ENCODE peak calls at places on chromosomes 6 and 20, in seven cellular contexts. One of them, this sample, is unnamed.

GRCh38 chr6:41462980-41463930 is 82.9 kb upstream of the FOXP4 start:
- DNase-seq in HL-60: peak
- DNase-seq in activated gamma-delta T cell treated with Interleukin-2 at 50 U/mL for 16 hours: no peak
- DNase-seq in iPS-NIHi11: no peak
- DNase-seq in cardiac fibroblast: peak
- DNase-seq in central memory CD4-positive, alpha-beta T cell: no peak
- DNase-seq in HT-29: peak
- DNase-seq in this sample: peak

GRCh38 chr6:139175389-139175788 is 40.5 kb downstream of the HECA start:
- DNase-seq in HL-60: peak
- DNase-seq in activated gamma-delta T cell treated with Interleukin-2 at 50 U/mL for 16 hours: no peak
- DNase-seq in iPS-NIHi11: no peak
- DNase-seq in cardiac fibroblast: no peak
- DNase-seq in central memory CD4-positive, alpha-beta T cell: no peak
- DNase-seq in HT-29: no peak
- DNase-seq in this sample: no peak

GRCh38 chr20:33477386-33478234 is 12.3 kb upstream of the CBFA2T2 start:
- DNase-seq in HL-60: no peak
- DNase-seq in activated gamma-delta T cell treated with Interleukin-2 at 50 U/mL for 16 hours: no peak
- DNase-seq in iPS-NIHi11: peak
- DNase-seq in cardiac fibroblast: no peak
- DNase-seq in central memory CD4-positive, alpha-beta T cell: no peak
- DNase-seq in HT-29: no peak
- DNase-seq in this sample: peak

GRCh38 chr6:133277228-133277894 is 36.2 kb downstream of the EYA4 start:
- DNase-seq in HL-60: no peak
- DNase-seq in activated gamma-delta T cell treated with Interleukin-2 at 50 U/mL for 16 hours: no peak
- DNase-seq in iPS-NIHi11: no peak
- DNase-seq in cardiac fibroblast: no peak
- DNase-seq in central memory CD4-positive, alpha-beta T cell: no peak
- DNase-seq in HT-29: no peak
- DNase-seq in this sample: no peak

GRCh38 chr6:107077710-107078109 is 37.6 kb downstream of the BEND3 start:
- DNase-seq in HL-60: no peak
- DNase-seq in activated gamma-delta T cell treated with Interleukin-2 at 50 U/mL for 16 hours: no peak
- DNase-seq in iPS-NIHi11: no peak
- DNase-seq in cardiac fibroblast: no peak
- DNase-seq in central memory CD4-positive, alpha-beta T cell: no peak
- DNase-seq in HT-29: no peak
- DNase-seq in this sample: no peak

GRCh38 chr20:44959082-44959895 is 908 bp downstream of the TOMM34 start:
- DNase-seq in HL-60: peak
- DNase-seq in activated gamma-delta T cell treated with Interleukin-2 at 50 U/mL for 16 hours: peak
- DNase-seq in iPS-NIHi11: no peak
- DNase-seq in cardiac fibroblast: peak
- DNase-seq in central memory CD4-positive, alpha-beta T cell: peak
- DNase-seq in HT-29: peak
- DNase-seq in this sample: peak

GRCh38 chr6:35397806-35398418 is 54.2 kb upstream of the FANCE start:
- DNase-seq in HL-60: no peak
- DNase-seq in activated gamma-delta T cell treated with Interleukin-2 at 50 U/mL for 16 hours: no peak
- DNase-seq in iPS-NIHi11: no peak
- DNase-seq in cardiac fibroblast: no peak
- DNase-seq in central memory CD4-positive, alpha-beta T cell: no peak
- DNase-seq in HT-29: no peak
- DNase-seq in this sample: no peak

GRCh38 chr20:48933017-48933766 is 11.7 kb downstream of the ARFGEF2 start:
- DNase-seq in HL-60: no peak
- DNase-seq in activated gamma-delta T cell treated with Interleukin-2 at 50 U/mL for 16 hours: no peak
- DNase-seq in iPS-NIHi11: no peak
- DNase-seq in cardiac fibroblast: no peak
- DNase-seq in central memory CD4-positive, alpha-beta T cell: no peak
- DNase-seq in HT-29: no peak
- DNase-seq in this sample: peak

GRCh38 chr6:37137201-37137880 is 32.6 kb upstream of the PIM1 start:
- DNase-seq in HL-60: no peak
- DNase-seq in activated gamma-delta T cell treated with Interleukin-2 at 50 U/mL for 16 hours: peak
- DNase-seq in iPS-NIHi11: peak
- DNase-seq in cardiac fibroblast: peak
- DNase-seq in central memory CD4-positive, alpha-beta T cell: peak
- DNase-seq in HT-29: no peak
- DNase-seq in this sample: peak

GRCh38 chr6:56579155-56579851 is 63.4 kb downstream of the DST start:
- DNase-seq in HL-60: no peak
- DNase-seq in activated gamma-delta T cell treated with Interleukin-2 at 50 U/mL for 16 hours: no peak
- DNase-seq in iPS-NIHi11: no peak
- DNase-seq in cardiac fibroblast: no peak
- DNase-seq in central memory CD4-positive, alpha-beta T cell: no peak
- DNase-seq in HT-29: no peak
- DNase-seq in this sample: no peak

GRCh38 chr6:145009691-145010090 is 724.6 kb downstream of the UTRN start:
- DNase-seq in HL-60: no peak
- DNase-seq in activated gamma-delta T cell treated with Interleukin-2 at 50 U/mL for 16 hours: no peak
- DNase-seq in iPS-NIHi11: no peak
- DNase-seq in cardiac fibroblast: peak
- DNase-seq in central memory CD4-positive, alpha-beta T cell: no peak
- DNase-seq in HT-29: no peak
- DNase-seq in this sample: peak

GRCh38 chr6:65638047-65638831 is 68.8 kb downstream of the EYS start:
- DNase-seq in HL-60: no peak
- DNase-seq in activated gamma-delta T cell treated with Interleukin-2 at 50 U/mL for 16 hours: no peak
- DNase-seq in iPS-NIHi11: peak
- DNase-seq in cardiac fibroblast: no peak
- DNase-seq in central memory CD4-positive, alpha-beta T cell: no peak
- DNase-seq in HT-29: peak
- DNase-seq in this sample: no peak

GRCh38 chr20:3786126-3786484 is 435 bp downstream of the CENPB start:
- DNase-seq in HL-60: no peak
- DNase-seq in activated gamma-delta T cell treated with Interleukin-2 at 50 U/mL for 16 hours: no peak
- DNase-seq in iPS-NIHi11: peak
- DNase-seq in cardiac fibroblast: peak
- DNase-seq in central memory CD4-positive, alpha-beta T cell: no peak
- DNase-seq in HT-29: peak
- DNase-seq in this sample: peak

GRCh38 chr6:131199568-131200272 is 64.5 kb downstream of the AKAP7 start:
- DNase-seq in HL-60: peak
- DNase-seq in activated gamma-delta T cell treated with Interleukin-2 at 50 U/mL for 16 hours: peak
- DNase-seq in iPS-NIHi11: peak
- DNase-seq in cardiac fibroblast: peak
- DNase-seq in central memory CD4-positive, alpha-beta T cell: peak
- DNase-seq in HT-29: peak
- DNase-seq in this sample: peak

GRCh38 chr6:100176321-100176950 is 182.4 kb upstream of the MCHR2 start:
- DNase-seq in HL-60: no peak
- DNase-seq in activated gamma-delta T cell treated with Interleukin-2 at 50 U/mL for 16 hours: no peak
- DNase-seq in iPS-NIHi11: peak
- DNase-seq in cardiac fibroblast: peak
- DNase-seq in central memory CD4-positive, alpha-beta T cell: no peak
- DNase-seq in HT-29: peak
- DNase-seq in this sample: peak

GRCh38 chr6:4687989-4688947 is 87.9 kb upstream of the CDYL start:
- DNase-seq in HL-60: peak
- DNase-seq in activated gamma-delta T cell treated with Interleukin-2 at 50 U/mL for 16 hours: no peak
- DNase-seq in iPS-NIHi11: no peak
- DNase-seq in cardiac fibroblast: peak
- DNase-seq in central memory CD4-positive, alpha-beta T cell: no peak
- DNase-seq in HT-29: peak
- DNase-seq in this sample: peak

GRCh38 chr6:106103728-106104109 is 17.6 kb downstream of the PRDM1 start:
- DNase-seq in HL-60: no peak
- DNase-seq in activated gamma-delta T cell treated with Interleukin-2 at 50 U/mL for 16 hours: peak
- DNase-seq in iPS-NIHi11: peak
- DNase-seq in cardiac fibroblast: no peak
- DNase-seq in central memory CD4-positive, alpha-beta T cell: peak
- DNase-seq in HT-29: peak
- DNase-seq in this sample: no peak

GRCh38 chr6:166419268-166419667 is 36.5 kb upstream of the MPC1 start:
- DNase-seq in HL-60: peak
- DNase-seq in activated gamma-delta T cell treated with Interleukin-2 at 50 U/mL for 16 hours: peak
- DNase-seq in iPS-NIHi11: no peak
- DNase-seq in cardiac fibroblast: no peak
- DNase-seq in central memory CD4-positive, alpha-beta T cell: peak
- DNase-seq in HT-29: no peak
- DNase-seq in this sample: peak

GRCh38 chr20:47276856-47277541 is 79.5 kb downstream of the ZMYND8 start:
- DNase-seq in HL-60: no peak
- DNase-seq in activated gamma-delta T cell treated with Interleukin-2 at 50 U/mL for 16 hours: no peak
- DNase-seq in iPS-NIHi11: no peak
- DNase-seq in cardiac fibroblast: peak
- DNase-seq in central memory CD4-positive, alpha-beta T cell: no peak
- DNase-seq in HT-29: no peak
- DNase-seq in this sample: peak

GRCh38 chr6:82608365-82608764 is 244.7 kb downstream of the TPBG start:
- DNase-seq in HL-60: no peak
- DNase-seq in activated gamma-delta T cell treated with Interleukin-2 at 50 U/mL for 16 hours: no peak
- DNase-seq in iPS-NIHi11: no peak
- DNase-seq in cardiac fibroblast: no peak
- DNase-seq in central memory CD4-positive, alpha-beta T cell: no peak
- DNase-seq in HT-29: no peak
- DNase-seq in this sample: no peak

GRCh38 chr6:82144007-82144851 is 103.3 kb downstream of the IBTK start:
- DNase-seq in HL-60: no peak
- DNase-seq in activated gamma-delta T cell treated with Interleukin-2 at 50 U/mL for 16 hours: no peak
- DNase-seq in iPS-NIHi11: no peak
- DNase-seq in cardiac fibroblast: peak
- DNase-seq in central memory CD4-positive, alpha-beta T cell: no peak
- DNase-seq in HT-29: peak
- DNase-seq in this sample: peak

GRCh38 chr20:5703542-5704215 is 46.5 kb upstream of the SHLD1 start:
- DNase-seq in HL-60: no peak
- DNase-seq in activated gamma-delta T cell treated with Interleukin-2 at 50 U/mL for 16 hours: no peak
- DNase-seq in iPS-NIHi11: no peak
- DNase-seq in cardiac fibroblast: no peak
- DNase-seq in central memory CD4-positive, alpha-beta T cell: no peak
- DNase-seq in HT-29: no peak
- DNase-seq in this sample: peak

GRCh38 chr6:33781105-33781975 is 7.6 kb downstream of the LEMD2 start:
- DNase-seq in HL-60: no peak
- DNase-seq in activated gamma-delta T cell treated with Interleukin-2 at 50 U/mL for 16 hours: no peak
- DNase-seq in iPS-NIHi11: peak
- DNase-seq in cardiac fibroblast: peak
- DNase-seq in central memory CD4-positive, alpha-beta T cell: no peak
- DNase-seq in HT-29: no peak
- DNase-seq in this sample: peak

GRCh38 chr20:3919352-3919751 is 30.2 kb downstream of the PANK2 start:
- DNase-seq in HL-60: no peak
- DNase-seq in activated gamma-delta T cell treated with Interleukin-2 at 50 U/mL for 16 hours: no peak
- DNase-seq in iPS-NIHi11: no peak
- DNase-seq in cardiac fibroblast: peak
- DNase-seq in central memory CD4-positive, alpha-beta T cell: no peak
- DNase-seq in HT-29: no peak
- DNase-seq in this sample: no peak

GRCh38 chr20:46509523-46509922 is 3.8 kb downstream of the ZNF334 start:
- DNase-seq in HL-60: no peak
- DNase-seq in activated gamma-delta T cell treated with Interleukin-2 at 50 U/mL for 16 hours: no peak
- DNase-seq in iPS-NIHi11: no peak
- DNase-seq in cardiac fibroblast: no peak
- DNase-seq in central memory CD4-positive, alpha-beta T cell: no peak
- DNase-seq in HT-29: no peak
- DNase-seq in this sample: no peak

GRCh38 chr6:24951831-24952299 is 16.1 kb upstream of the RIPOR2 start:
- DNase-seq in HL-60: peak
- DNase-seq in activated gamma-delta T cell treated with Interleukin-2 at 50 U/mL for 16 hours: peak
- DNase-seq in iPS-NIHi11: no peak
- DNase-seq in cardiac fibroblast: no peak
- DNase-seq in central memory CD4-positive, alpha-beta T cell: peak
- DNase-seq in HT-29: no peak
- DNase-seq in this sample: no peak

GRCh38 chr6:42778072-42778471 is 3.8 kb upstream of the BICRAL start:
- DNase-seq in HL-60: no peak
- DNase-seq in activated gamma-delta T cell treated with Interleukin-2 at 50 U/mL for 16 hours: no peak
- DNase-seq in iPS-NIHi11: no peak
- DNase-seq in cardiac fibroblast: no peak
- DNase-seq in central memory CD4-positive, alpha-beta T cell: no peak
- DNase-seq in HT-29: no peak
- DNase-seq in this sample: no peak

GRCh38 chr6:113352831-113353230 is 504.3 kb upstream of the MARCKS start:
- DNase-seq in HL-60: no peak
- DNase-seq in activated gamma-delta T cell treated with Interleukin-2 at 50 U/mL for 16 hours: no peak
- DNase-seq in iPS-NIHi11: no peak
- DNase-seq in cardiac fibroblast: no peak
- DNase-seq in central memory CD4-positive, alpha-beta T cell: no peak
- DNase-seq in HT-29: peak
- DNase-seq in this sample: no peak

GRCh38 chr6:1766663-1767062 is 156.9 kb downstream of the FOXC1 start:
- DNase-seq in HL-60: no peak
- DNase-seq in activated gamma-delta T cell treated with Interleukin-2 at 50 U/mL for 16 hours: no peak
- DNase-seq in iPS-NIHi11: no peak
- DNase-seq in cardiac fibroblast: peak
- DNase-seq in central memory CD4-positive, alpha-beta T cell: no peak
- DNase-seq in HT-29: peak
- DNase-seq in this sample: peak

GRCh38 chr6:50128420-50129005 is 78.8 kb upstream of the DEFB112 start:
- DNase-seq in HL-60: no peak
- DNase-seq in activated gamma-delta T cell treated with Interleukin-2 at 50 U/mL for 16 hours: no peak
- DNase-seq in iPS-NIHi11: no peak
- DNase-seq in cardiac fibroblast: peak
- DNase-seq in central memory CD4-positive, alpha-beta T cell: no peak
- DNase-seq in HT-29: peak
- DNase-seq in this sample: peak

GRCh38 chr20:3204124-3204794 is at the start of gene DDRGK1:
- DNase-seq in HL-60: peak
- DNase-seq in activated gamma-delta T cell treated with Interleukin-2 at 50 U/mL for 16 hours: peak
- DNase-seq in iPS-NIHi11: peak
- DNase-seq in cardiac fibroblast: peak
- DNase-seq in central memory CD4-positive, alpha-beta T cell: peak
- DNase-seq in HT-29: peak
- DNase-seq in this sample: peak

GRCh38 chr6:90788781-90789180 is 201.9 kb upstream of the MAP3K7 start:
- DNase-seq in HL-60: no peak
- DNase-seq in activated gamma-delta T cell treated with Interleukin-2 at 50 U/mL for 16 hours: no peak
- DNase-seq in iPS-NIHi11: no peak
- DNase-seq in cardiac fibroblast: no peak
- DNase-seq in central memory CD4-positive, alpha-beta T cell: no peak
- DNase-seq in HT-29: no peak
- DNase-seq in this sample: no peak

GRCh38 chr6:31862344-31863235 is at the start of gene NEU1:
- DNase-seq in HL-60: peak
- DNase-seq in activated gamma-delta T cell treated with Interleukin-2 at 50 U/mL for 16 hours: peak
- DNase-seq in iPS-NIHi11: peak
- DNase-seq in cardiac fibroblast: peak
- DNase-seq in central memory CD4-positive, alpha-beta T cell: peak
- DNase-seq in HT-29: peak
- DNase-seq in this sample: peak

This sample was measured in myocyte.